ENCODE peak calls at places on chromosomes 13 and 19, in five cellular contexts. One of them, this sample, is unnamed.

GRCh38 chr19:47122359-47123335 is 8.0 kb upstream of the SAE1 start:
- DNase-seq in H9: no peak
- DNase-seq in right lobe of liver: no peak
- DNase-seq in PC-3: peak; percentile 69
- DNase-seq in CD4-positive, alpha-beta T cell: no peak
- DNase-seq in this sample: no peak

GRCh38 chr19:6970478-6970877 is 50.8 kb downstream of the MBD3L2B start:
- DNase-seq in H9: no peak
- DNase-seq in right lobe of liver: no peak
- DNase-seq in PC-3: no peak
- DNase-seq in CD4-positive, alpha-beta T cell: no peak
- DNase-seq in this sample: no peak

GRCh38 chr19:40339018-40339728 is 9.0 kb downstream of the C19orf47 start:
- DNase-seq in H9: no peak
- DNase-seq in right lobe of liver: no peak
- DNase-seq in PC-3: no peak
- DNase-seq in CD4-positive, alpha-beta T cell: no peak
- DNase-seq in this sample: no peak

GRCh38 chr13:42762251-42762650 is 19.1 kb upstream of the FAM216B start:
- DNase-seq in H9: no peak
- DNase-seq in right lobe of liver: no peak
- DNase-seq in PC-3: peak; percentile 36
- DNase-seq in CD4-positive, alpha-beta T cell: no peak
- DNase-seq in this sample: no peak

GRCh38 chr19:54959840-54960239 is 6.3 kb upstream of the NLRP2 start:
- DNase-seq in H9: no peak
- DNase-seq in right lobe of liver: no peak
- DNase-seq in PC-3: no peak
- DNase-seq in CD4-positive, alpha-beta T cell: no peak
- DNase-seq in this sample: no peak

GRCh38 chr13:22596157-22596863 is 584.5 kb upstream of the SGCG start:
- DNase-seq in H9: no peak
- DNase-seq in right lobe of liver: no peak
- DNase-seq in PC-3: no peak
- DNase-seq in CD4-positive, alpha-beta T cell: no peak
- DNase-seq in this sample: no peak

GRCh38 chr13:31334994-31335549 is 135.3 kb downstream of the B3GLCT start:
- DNase-seq in H9: no peak
- DNase-seq in right lobe of liver: no peak
- DNase-seq in PC-3: peak; percentile 73
- DNase-seq in CD4-positive, alpha-beta T cell: no peak
- DNase-seq in this sample: no peak

GRCh38 chr13:91498298-91498697 is 99.9 kb downstream of the GPC5 start:
- DNase-seq in H9: no peak
- DNase-seq in right lobe of liver: no peak
- DNase-seq in PC-3: no peak
- DNase-seq in CD4-positive, alpha-beta T cell: no peak
- DNase-seq in this sample: no peak

GRCh38 chr19:46659151-46660007 is 1.6 kb downstream of the DACT3 start:
- DNase-seq in H9: peak; percentile 66
- DNase-seq in right lobe of liver: no peak
- DNase-seq in PC-3: no peak
- DNase-seq in CD4-positive, alpha-beta T cell: no peak
- DNase-seq in this sample: no peak

GRCh38 chr13:99655351-99656091 is 154.2 kb downstream of the TM9SF2 start:
- DNase-seq in H9: no peak
- DNase-seq in right lobe of liver: peak; percentile 93
- DNase-seq in PC-3: peak; percentile 17
- DNase-seq in CD4-positive, alpha-beta T cell: no peak
- DNase-seq in this sample: no peak

GRCh38 chr13:107458269-107458668 is 757.1 kb downstream of the LIG4 start:
- DNase-seq in H9: no peak
- DNase-seq in right lobe of liver: no peak
- DNase-seq in PC-3: no peak
- DNase-seq in CD4-positive, alpha-beta T cell: no peak
- DNase-seq in this sample: peak; percentile 55

GRCh38 chr13:97275265-97275664 is 53.1 kb downstream of the MBNL2 start:
- DNase-seq in H9: no peak
- DNase-seq in right lobe of liver: no peak
- DNase-seq in PC-3: peak; percentile 75
- DNase-seq in CD4-positive, alpha-beta T cell: no peak
- DNase-seq in this sample: no peak

GRCh38 chr13:28100149-28101121 is at the start of gene FLT3:
- DNase-seq in H9: peak; percentile 76
- DNase-seq in right lobe of liver: peak; percentile 45
- DNase-seq in PC-3: peak; percentile 32
- DNase-seq in CD4-positive, alpha-beta T cell: no peak
- DNase-seq in this sample: no peak

GRCh38 chr13:92827503-92827902 is 399.1 kb upstream of the GPC6 start:
- DNase-seq in H9: no peak
- DNase-seq in right lobe of liver: no peak
- DNase-seq in PC-3: no peak
- DNase-seq in CD4-positive, alpha-beta T cell: no peak
- DNase-seq in this sample: no peak

GRCh38 chr13:20773194-20774080 is at the start of gene EEF1AKMT1:
- DNase-seq in H9: peak; percentile 95
- DNase-seq in right lobe of liver: peak; percentile 95
- DNase-seq in PC-3: peak; percentile 96
- DNase-seq in CD4-positive, alpha-beta T cell: peak; percentile 94
- DNase-seq in this sample: peak; percentile 96

GRCh38 chr13:75836441-75836840 is 200.3 kb downstream of the LMO7 start:
- DNase-seq in H9: no peak
- DNase-seq in right lobe of liver: peak; percentile 82
- DNase-seq in PC-3: peak; percentile 55
- DNase-seq in CD4-positive, alpha-beta T cell: no peak
- DNase-seq in this sample: no peak

GRCh38 chr19:50258918-50259372 is 55.5 kb downstream of the MYH14 start:
- DNase-seq in H9: peak; percentile 80
- DNase-seq in right lobe of liver: no peak
- DNase-seq in PC-3: peak; percentile 21
- DNase-seq in CD4-positive, alpha-beta T cell: no peak
- DNase-seq in this sample: no peak

GRCh38 chr19:23118400-23118799 is 1.6 kb downstream of the ZNF730 start:
- DNase-seq in H9: peak; percentile 47
- DNase-seq in right lobe of liver: no peak
- DNase-seq in PC-3: no peak
- DNase-seq in CD4-positive, alpha-beta T cell: no peak
- DNase-seq in this sample: no peak

GRCh38 chr19:40933025-40933424 is 51.0 kb upstream of the CYP2A7 start:
- DNase-seq in H9: peak; percentile 54
- DNase-seq in right lobe of liver: no peak
- DNase-seq in PC-3: peak; percentile 66
- DNase-seq in CD4-positive, alpha-beta T cell: no peak
- DNase-seq in this sample: no peak

GRCh38 chr19:31054430-31054829 is 294.8 kb downstream of the TSHZ3 start:
- DNase-seq in H9: peak; percentile 88
- DNase-seq in right lobe of liver: no peak
- DNase-seq in PC-3: no peak
- DNase-seq in CD4-positive, alpha-beta T cell: peak; percentile 13
- DNase-seq in this sample: no peak
- TF ChIP-seq CTCF in H9: peak; percentile 84
- TF ChIP-seq CTCF in right lobe of liver: peak; percentile 9
- TF ChIP-seq CTCF in PC-3: peak; percentile 10
- TF ChIP-seq CTCF in CD4-positive, alpha-beta T cell: no peak
- TF ChIP-seq CTCF in this sample: peak; percentile 80

DNA sequence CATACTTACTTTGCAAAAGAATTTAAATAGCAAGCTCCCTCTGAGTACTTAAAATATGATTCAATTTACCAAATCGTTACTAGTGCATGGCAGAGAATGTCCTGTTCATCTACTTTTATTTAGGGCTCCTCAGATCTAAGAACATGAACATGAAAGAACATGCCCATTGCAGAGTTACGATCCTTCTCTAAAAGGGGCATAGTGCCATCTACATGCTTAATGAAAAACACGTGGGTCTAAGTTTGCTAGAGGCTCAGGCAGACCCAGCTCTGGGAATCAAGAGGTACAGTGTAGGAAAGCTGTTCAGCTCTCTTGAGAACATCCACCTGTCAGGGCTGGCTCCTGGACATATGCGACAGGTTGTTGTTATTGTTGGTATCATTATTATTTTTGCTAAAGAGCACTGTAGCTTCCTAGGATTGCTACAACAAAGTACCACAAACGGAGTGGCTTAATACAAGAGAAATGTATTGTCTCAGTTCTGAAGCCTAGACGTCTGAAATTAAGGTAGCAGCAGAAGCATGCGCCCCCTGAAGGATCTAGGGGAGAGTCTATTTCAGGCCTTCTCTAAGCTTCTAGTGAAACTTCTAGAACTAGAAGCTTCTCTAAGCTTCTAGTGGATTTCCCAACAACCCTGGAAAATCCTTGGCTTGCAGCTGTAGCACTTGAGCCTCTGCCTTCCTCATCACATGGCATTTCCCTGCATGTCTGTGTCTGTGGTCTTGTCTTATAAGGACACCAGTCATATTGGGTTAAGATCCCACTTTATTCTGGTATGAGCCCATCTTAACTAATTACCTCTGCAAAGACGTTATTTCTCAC is 133.9 kb downstream of the DCT start:
- DNase-seq in H9: no peak
- DNase-seq in right lobe of liver: no peak
- DNase-seq in PC-3: peak; percentile 19
- DNase-seq in CD4-positive, alpha-beta T cell: no peak
- DNase-seq in this sample: no peak
- TF ChIP-seq CTCF in H9: peak; percentile 41
- TF ChIP-seq CTCF in right lobe of liver: no peak
- TF ChIP-seq CTCF in PC-3: peak; percentile 37
- TF ChIP-seq CTCF in CD4-positive, alpha-beta T cell: peak; percentile 26
- TF ChIP-seq CTCF in this sample: peak; percentile 73

GRCh38 chr13:109783447-109783814 is 3.0 kb downstream of the IRS2 start:
- DNase-seq in H9: peak; percentile 74
- DNase-seq in right lobe of liver: no peak
- DNase-seq in PC-3: peak; percentile 52
- DNase-seq in CD4-positive, alpha-beta T cell: no peak
- DNase-seq in this sample: no peak
- TF ChIP-seq CTCF in H9: peak; percentile 30
- TF ChIP-seq CTCF in right lobe of liver: no peak
- TF ChIP-seq CTCF in PC-3: peak; percentile 43
- TF ChIP-seq CTCF in CD4-positive, alpha-beta T cell: no peak
- TF ChIP-seq CTCF in this sample: peak; percentile 34

GRCh38 chr13:46053162-46054012 is 841 bp upstream of the ZC3H13 start:
- DNase-seq in H9: no peak
- DNase-seq in right lobe of liver: no peak
- DNase-seq in PC-3: no peak
- DNase-seq in CD4-positive, alpha-beta T cell: no peak
- DNase-seq in this sample: no peak

GRCh38 chr13:46052314-46053161 is at the start of gene ZC3H13:
- DNase-seq in H9: peak; percentile 96
- DNase-seq in right lobe of liver: peak; percentile 95
- DNase-seq in PC-3: peak; percentile 92
- DNase-seq in CD4-positive, alpha-beta T cell: peak; percentile 87
- DNase-seq in this sample: peak; percentile 97

GRCh38 chr13:46050771-46051170 is 1.8 kb downstream of the ZC3H13 start:
- DNase-seq in H9: no peak
- DNase-seq in right lobe of liver: no peak
- DNase-seq in PC-3: no peak
- DNase-seq in CD4-positive, alpha-beta T cell: no peak
- DNase-seq in this sample: no peak

GRCh38 chr13:46057251-46058015 is 4.9 kb upstream of the ZC3H13 start:
- DNase-seq in H9: no peak
- DNase-seq in right lobe of liver: no peak
- DNase-seq in PC-3: no peak
- DNase-seq in CD4-positive, alpha-beta T cell: no peak
- DNase-seq in this sample: no peak

DNA sequence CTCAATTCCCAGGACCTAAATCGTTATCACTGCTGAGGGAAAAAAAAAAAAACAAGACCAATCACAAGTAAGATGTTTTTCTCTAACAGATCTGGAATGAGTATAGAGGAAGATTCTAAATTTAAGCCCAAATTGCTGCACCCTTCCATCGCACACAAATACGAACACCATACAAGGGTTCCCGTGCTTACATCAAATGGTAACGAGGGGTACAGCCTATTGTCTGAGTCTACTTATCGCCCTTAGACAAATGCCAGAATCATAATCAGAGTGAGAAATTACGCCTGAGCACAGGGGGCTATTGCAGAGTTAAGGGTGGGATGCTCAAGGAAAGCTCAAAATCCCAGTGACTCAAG is 610 bp downstream of the ZC3H13 start:
- DNase-seq in H9: no peak
- DNase-seq in right lobe of liver: no peak
- DNase-seq in PC-3: no peak
- DNase-seq in CD4-positive, alpha-beta T cell: no peak
- DNase-seq in this sample: no peak
- TF ChIP-seq CTCF in H9: no peak
- TF ChIP-seq CTCF in right lobe of liver: no peak
- TF ChIP-seq CTCF in PC-3: no peak
- TF ChIP-seq CTCF in CD4-positive, alpha-beta T cell: no peak
- TF ChIP-seq CTCF in this sample: no peak

GRCh38 chr19:51614789-51615188 is 15.4 kb downstream of the SIGLEC5 start:
- DNase-seq in H9: no peak
- DNase-seq in right lobe of liver: no peak
- DNase-seq in PC-3: no peak
- DNase-seq in CD4-positive, alpha-beta T cell: no peak
- DNase-seq in this sample: no peak
- TF ChIP-seq CTCF in H9: no peak
- TF ChIP-seq CTCF in right lobe of liver: no peak
- TF ChIP-seq CTCF in PC-3: no peak
- TF ChIP-seq CTCF in CD4-positive, alpha-beta T cell: no peak
- TF ChIP-seq CTCF in this sample: no peak

GRCh38 chr19:49150106-49150943 is 4.9 kb downstream of the HRC start:
- DNase-seq in H9: peak; percentile 89
- DNase-seq in right lobe of liver: peak; percentile 93
- DNase-seq in PC-3: peak; percentile 86
- DNase-seq in CD4-positive, alpha-beta T cell: no peak
- DNase-seq in this sample: no peak
- TF ChIP-seq CTCF in H9: no peak
- TF ChIP-seq CTCF in right lobe of liver: no peak
- TF ChIP-seq CTCF in PC-3: no peak
- TF ChIP-seq CTCF in CD4-positive, alpha-beta T cell: no peak
- TF ChIP-seq CTCF in this sample: no peak

GRCh38 chr19:1132625-1133383 is 29.0 kb downstream of the GPX4 start:
- DNase-seq in H9: no peak
- DNase-seq in right lobe of liver: no peak
- DNase-seq in PC-3: no peak
- DNase-seq in CD4-positive, alpha-beta T cell: no peak
- DNase-seq in this sample: no peak

GRCh38 chr19:1130801-1131717 is 27.3 kb downstream of the GPX4 start:
- DNase-seq in H9: no peak
- DNase-seq in right lobe of liver: no peak
- DNase-seq in PC-3: no peak
- DNase-seq in CD4-positive, alpha-beta T cell: peak; percentile 68
- DNase-seq in this sample: no peak

GRCh38 chr19:1133471-1133929 is 29.7 kb downstream of the GPX4 start:
- DNase-seq in H9: peak; percentile 86
- DNase-seq in right lobe of liver: no peak
- DNase-seq in PC-3: no peak
- DNase-seq in CD4-positive, alpha-beta T cell: peak; percentile 73
- DNase-seq in this sample: no peak

GRCh38 chr19:1129535-1129934 is 25.7 kb downstream of the GPX4 start:
- DNase-seq in H9: no peak
- DNase-seq in right lobe of liver: no peak
- DNase-seq in PC-3: no peak
- DNase-seq in CD4-positive, alpha-beta T cell: no peak
- DNase-seq in this sample: no peak

GRCh38 chr19:1131718-1132552 is 28.1 kb downstream of the GPX4 start:
- DNase-seq in H9: peak; percentile 73
- DNase-seq in right lobe of liver: no peak
- DNase-seq in PC-3: no peak
- DNase-seq in CD4-positive, alpha-beta T cell: peak; percentile 93
- DNase-seq in this sample: no peak
- TF ChIP-seq CTCF in H9: no peak
- TF ChIP-seq CTCF in right lobe of liver: no peak
- TF ChIP-seq CTCF in PC-3: no peak
- TF ChIP-seq CTCF in CD4-positive, alpha-beta T cell: no peak
- TF ChIP-seq CTCF in this sample: peak; percentile 54

This sample was measured in chondrocyte.